ENCODE peak calls at places on chromosomes 1 and 21, in ten cellular contexts. L is activated naive CD8-positive, alpha-beta T cell treated with anti-CD3 and anti-CD28 coated beads, Interleukin-2, amount 50 U/mL, for 24 hours; Y is HCT116; E is naive B cell; W is sciatic nerve; N is activated T-cell treated with anti-CD3 and anti-CD28 coated beads, Interleukin-2, amount 50 U/mL, for 72 hours; V is GM23338; C is left lung; M is left colon; D is SK-N-SH treated with all-trans-retinoic acid at 6 μM for 48 hours. H is an unnamed sample.

GRCh38 chr21:45127937-45128336 is 53.6 kb downstream of the ADARB1 start:
- ATAC-seq in L (no peak), Y (no peak), E (no peak), W (no peak), N (no peak), V (no peak), C (no peak), M (no peak), D (no peak), H (no peak)

GRCh38 chr1:169091480-169091941 is 15.0 kb upstream of the ATP1B1 start:
- ATAC-seq in L (peak), Y (no peak), E (no peak), W (no peak), N (no peak), V (no peak), C (no peak), M (no peak), D (peak), H (no peak)

GRCh38 chr1:155320661-155321576 is at the start of gene RUSC1:
- ATAC-seq in L (peak), Y (no peak), E (peak), W (peak), N (peak), V (peak), C (peak), M (peak), D (peak), H (peak)

GRCh38 chr1:233615571-233615970 is 1.7 kb downstream of the KCNK1 start:
- ATAC-seq in L (no peak), Y (no peak), E (no peak), W (no peak), N (no peak), V (no peak), C (no peak), M (peak), D (no peak), H (no peak)

GRCh38 chr1:86062458-86062857 is 94.1 kb downstream of the COL24A1 start:
- ATAC-seq in L (no peak), Y (no peak), E (no peak), W (no peak), N (no peak), V (no peak), C (no peak), M (no peak), D (no peak), H (no peak)

GRCh38 chr1:19087737-19088594 is 122.1 kb downstream of the UBR4 start:
- ATAC-seq in L (peak), Y (no peak), E (peak), W (no peak), N (peak), V (no peak), C (no peak), M (peak), D (no peak), H (peak)

GRCh38 chr1:112937070-112937469 is 18.9 kb downstream of the SLC16A1 start:
- ATAC-seq in L (no peak), Y (no peak), E (no peak), W (no peak), N (no peak), V (no peak), C (no peak), M (no peak), D (peak), H (peak)

GRCh38 chr1:89532866-89533265 is 8.2 kb downstream of the LRRC8B start:
- ATAC-seq in L (no peak), Y (no peak), E (no peak), W (no peak), N (no peak), V (no peak), C (no peak), M (no peak), D (no peak), H (no peak)

GRCh38 chr1:151372411-151372934 is at the start of gene SELENBP1:
- ATAC-seq in L (no peak), Y (no peak), E (no peak), W (peak), N (no peak), V (peak), C (peak), M (peak), D (no peak), H (no peak)

GRCh38 chr21:29371464-29371863 is 72.7 kb downstream of the BACH1 start:
- ATAC-seq in L (peak), Y (no peak), E (no peak), W (no peak), N (peak), V (no peak), C (no peak), M (no peak), D (no peak), H (peak)

GRCh38 chr1:223248001-223248786 is 105.1 kb upstream of the TLR5 start:
- ATAC-seq in L (no peak), Y (no peak), E (no peak), W (no peak), N (peak), V (no peak), C (no peak), M (no peak), D (no peak), H (peak)

GRCh38 chr1:154212083-154212482 is 6.0 kb upstream of the CFAP141 start:
- ATAC-seq in L (no peak), Y (no peak), E (no peak), W (no peak), N (no peak), V (no peak), C (no peak), M (no peak), D (no peak), H (no peak)

GRCh38 chr1:205045146-205045545 is 2.1 kb downstream of the CNTN2 start:
- ATAC-seq in L (no peak), Y (no peak), E (no peak), W (no peak), N (no peak), V (no peak), C (no peak), M (no peak), D (no peak), H (no peak)

GRCh38 chr1:150473659-150474058 is 13.6 kb upstream of the TARS2 start:
- ATAC-seq in L (no peak), Y (no peak), E (no peak), W (peak), N (no peak), V (no peak), C (peak), M (no peak), D (no peak), H (no peak)

GRCh38 chr1:208243522-208243850 is 698 bp downstream of the PLXNA2 start:
- ATAC-seq in L (no peak), Y (peak), E (no peak), W (no peak), N (peak), V (peak), C (peak), M (peak), D (peak), H (no peak)

GRCh38 chr1:23699280-23700179 is 7.9 kb downstream of the RPL11 start:
- ATAC-seq in L (peak), Y (peak), E (no peak), W (no peak), N (peak), V (peak), C (no peak), M (no peak), D (peak), H (peak)

GRCh38 chr1:153040950-153041631 is at the start of gene SPRR2D:
- ATAC-seq in L (no peak), Y (no peak), E (no peak), W (no peak), N (no peak), V (no peak), C (no peak), M (no peak), D (no peak), H (no peak)

GRCh38 chr1:57217905-57218304 is 206.0 kb downstream of the DAB1 start:
- ATAC-seq in L (no peak), Y (no peak), E (no peak), W (no peak), N (no peak), V (no peak), C (no peak), M (no peak), D (no peak), H (no peak)

GRCh38 chr1:171081220-171081993 is 9.3 kb upstream of the FMO3 start:
- ATAC-seq in L (no peak), Y (no peak), E (no peak), W (peak), N (no peak), V (no peak), C (peak), M (peak), D (peak), H (no peak)

GRCh38 chr1:246497331-246497915 is 9.7 kb downstream of the SMYD3 start:
- ATAC-seq in L (peak), Y (peak), E (peak), W (peak), N (peak), V (no peak), C (peak), M (peak), D (peak), H (peak)

GRCh38 chr1:220137006-220137794 is 43.3 kb downstream of the IARS2 start:
- ATAC-seq in L (no peak), Y (no peak), E (no peak), W (no peak), N (peak), V (no peak), C (peak), M (peak), D (no peak), H (peak)

GRCh38 chr1:205610781-205611473 is 20.9 kb downstream of the ELK4 start:
- ATAC-seq in L (no peak), Y (no peak), E (no peak), W (no peak), N (peak), V (no peak), C (peak), M (no peak), D (peak), H (peak)

GRCh38 chr1:94527447-94528031 is 14.0 kb downstream of the F3 start:
- ATAC-seq in L (no peak), Y (peak), E (no peak), W (peak), N (no peak), V (peak), C (peak), M (peak), D (peak), H (no peak)

GRCh38 chr21:37945036-37945435 is 28.8 kb upstream of the KCNJ6 start:
- ATAC-seq in L (no peak), Y (no peak), E (no peak), W (no peak), N (no peak), V (no peak), C (no peak), M (peak), D (no peak), H (no peak)

GRCh38 chr21:31266241-31266640 is 77.8 kb downstream of the TIAM1 start:
- ATAC-seq in L (no peak), Y (no peak), E (no peak), W (no peak), N (no peak), V (no peak), C (no peak), M (no peak), D (no peak), H (no peak)

GRCh38 chr1:10361515-10361914 is 37.3 kb upstream of the PGD start:
- ATAC-seq in L (no peak), Y (no peak), E (no peak), W (no peak), N (no peak), V (no peak), C (no peak), M (no peak), D (no peak), H (no peak)

GRCh38 chr1:93979718-93980319 is 70.6 kb upstream of the GCLM start:
- ATAC-seq in L (no peak), Y (no peak), E (no peak), W (peak), N (no peak), V (peak), C (peak), M (peak), D (peak), H (no peak)

GRCh38 chr1:107710005-107710404 is 255.0 kb downstream of the VAV3 start:
- ATAC-seq in L (no peak), Y (no peak), E (no peak), W (no peak), N (no peak), V (no peak), C (no peak), M (no peak), D (no peak), H (no peak)

GRCh38 chr1:115767403-115767802 is 1.1 kb downstream of the CASQ2 start:
- ATAC-seq in L (no peak), Y (no peak), E (no peak), W (no peak), N (no peak), V (no peak), C (no peak), M (no peak), D (no peak), H (no peak)

GRCh38 chr21:14453339-14453738 is 70.4 kb upstream of the HSPA13 start:
- ATAC-seq in L (peak), Y (no peak), E (no peak), W (no peak), N (peak), V (no peak), C (peak), M (no peak), D (no peak), H (peak)